ENCODE peak calls at places on chromosomes 4 and X, in eight cellular contexts. N is M059J, R is iris pigment epithelial cell, M is OCI-LY7, T is glutamatergic neuron, U is hepatocyte, E is Peyer's patch, S is ELR. K is an unnamed sample.

GRCh38 chr4:140811429-140811828 is 55.2 kb upstream of the TBC1D9 start:
- DNase-seq in N (no peak), R (no peak), M (no peak), T (peak), U (no peak), E (no peak), S (no peak), K (no peak)

GRCh38 chr4:134762053-134762452 is 560.5 kb upstream of the PABPC4L start:
- DNase-seq in N (no peak), R (no peak), M (peak), T (no peak), U (no peak), E (no peak), S (no peak), K (no peak)

GRCh38 chr4:80161413-80162058 is 35.8 kb upstream of the PRDM8 start:
- DNase-seq in N (no peak), R (no peak), M (no peak), T (no peak), U (no peak), E (no peak), S (no peak), K (no peak)

GRCh38 chrX:119004920-119005524 is 30.6 kb downstream of the LONRF3 start:
- DNase-seq in N (peak), R (peak), M (peak), T (peak), U (peak), E (peak), S (peak), K (no peak)

GRCh38 chr4:174592985-174593335 is 70.7 kb upstream of the HPGD start:
- DNase-seq in N (peak), R (peak), M (no peak), T (no peak), U (peak), E (no peak), S (peak), K (no peak)

GRCh38 chr4:37400326-37400881 is 155.9 kb downstream of the NWD2 start:
- DNase-seq in N (no peak), R (no peak), M (no peak), T (no peak), U (no peak), E (no peak), S (no peak), K (no peak)

GRCh38 chr4:142278663-142279062 is 567.4 kb downstream of the INPP4B start:
- DNase-seq in N (no peak), R (no peak), M (no peak), T (no peak), U (no peak), E (no peak), S (no peak), K (no peak)

GRCh38 chr4:168643083-168643795 is 146.4 kb downstream of the PALLD start:
- DNase-seq in N (no peak), R (peak), M (no peak), T (no peak), U (no peak), E (no peak), S (no peak), K (no peak)

GRCh38 chr4:41452484-41453225 is 85.3 kb upstream of the LIMCH1 start:
- DNase-seq in N (no peak), R (no peak), M (no peak), T (no peak), U (no peak), E (no peak), S (no peak), K (no peak)

GRCh38 chr4:125187621-125188176 is 127.1 kb upstream of the FAT4 start:
- DNase-seq in N (peak), R (no peak), M (no peak), T (no peak), U (no peak), E (no peak), S (peak), K (no peak)

GRCh38 chr4:123121241-123121907 is 199.0 kb upstream of the NUDT6 start:
- DNase-seq in N (no peak), R (peak), M (no peak), T (no peak), U (no peak), E (no peak), S (peak), K (no peak)

GRCh38 chr4:3868146-3868840 is 102.1 kb downstream of the ADRA2C start:
- DNase-seq in N (peak), R (peak), M (no peak), T (peak), U (peak), E (peak), S (peak), K (no peak)

GRCh38 chrX:104270916-104271512 is 16.3 kb upstream of the ESX1 start:
- DNase-seq in N (peak), R (peak), M (peak), T (peak), U (peak), E (peak), S (peak), K (no peak)

GRCh38 chr4:42234817-42235216 is 82.4 kb upstream of the BEND4 start:
- DNase-seq in N (no peak), R (no peak), M (no peak), T (no peak), U (no peak), E (no peak), S (no peak), K (no peak)